ENCODE peak calls at places on chromosomes 2 and 18, in four cellular contexts. One of them, this sample, is unnamed.

GRCh38 chr2:44974064-44974715 is 32.7 kb downstream of the SIX3 start:
- DNase-seq in sigmoid colon: no peak
- DNase-seq in A549: peak
- DNase-seq in tibial nerve: no peak
- DNase-seq in this sample: no peak

GRCh38 chr2:46831037-46831868 is 84.4 kb downstream of the MCFD2 start:
- DNase-seq in sigmoid colon: no peak
- DNase-seq in A549: no peak
- DNase-seq in tibial nerve: no peak
- DNase-seq in this sample: no peak

GRCh38 chr2:63755980-63756379 is 85.7 kb upstream of the UGP2 start:
- DNase-seq in sigmoid colon: no peak
- DNase-seq in A549: no peak
- DNase-seq in tibial nerve: no peak
- DNase-seq in this sample: no peak

GRCh38 chr2:150214626-150215025 is 272.8 kb downstream of the RND3 start:
- DNase-seq in sigmoid colon: no peak
- DNase-seq in A549: peak
- DNase-seq in tibial nerve: no peak
- DNase-seq in this sample: no peak

GRCh38 chr2:133737597-133737996 is 169.3 kb upstream of the NCKAP5 start:
- DNase-seq in sigmoid colon: no peak
- DNase-seq in A549: no peak
- DNase-seq in tibial nerve: no peak
- DNase-seq in this sample: no peak

GRCh38 chr2:4502230-4502843 is 799.0 kb downstream of the DCDC2C start:
- DNase-seq in sigmoid colon: no peak
- DNase-seq in A549: no peak
- DNase-seq in tibial nerve: no peak
- DNase-seq in this sample: no peak

GRCh38 chr2:117470311-117471095 is 344.0 kb upstream of the DDX18 start:
- DNase-seq in sigmoid colon: no peak
- DNase-seq in A549: peak
- DNase-seq in tibial nerve: no peak
- DNase-seq in this sample: no peak

GRCh38 chr2:134167015-134167414 is 86.9 kb upstream of the MGAT5 start:
- DNase-seq in sigmoid colon: no peak
- DNase-seq in A549: no peak
- DNase-seq in tibial nerve: no peak
- DNase-seq in this sample: no peak

GRCh38 chr2:52178845-52179244 is 1146.9 kb upstream of the NRXN1 start:
- DNase-seq in sigmoid colon: no peak
- DNase-seq in A549: no peak
- DNase-seq in tibial nerve: no peak
- DNase-seq in this sample: no peak

GRCh38 chr18:37243756-37244155 is 321.8 kb downstream of the CELF4 start:
- DNase-seq in sigmoid colon: no peak
- DNase-seq in A549: no peak
- DNase-seq in tibial nerve: no peak
- DNase-seq in this sample: no peak

GRCh38 chr2:200077838-200078237 is 122.5 kb downstream of the MAIP1 start:
- DNase-seq in sigmoid colon: no peak
- DNase-seq in A549: no peak
- DNase-seq in tibial nerve: no peak
- DNase-seq in this sample: no peak

GRCh38 chr2:648476-649424 is 28.5 kb downstream of the TMEM18 start:
- DNase-seq in sigmoid colon: peak
- DNase-seq in A549: no peak
- DNase-seq in tibial nerve: no peak
- DNase-seq in this sample: no peak

GRCh38 chr2:177272765-177273164 is 8.2 kb upstream of the NFE2L2 start:
- DNase-seq in sigmoid colon: no peak
- DNase-seq in A549: no peak
- DNase-seq in tibial nerve: no peak
- DNase-seq in this sample: no peak

GRCh38 chr2:240191001-240191400 is 50.5 kb upstream of the OTOS start:
- DNase-seq in sigmoid colon: peak
- DNase-seq in A549: no peak
- DNase-seq in tibial nerve: no peak
- DNase-seq in this sample: no peak

GRCh38 chr2:19474128-19474527 is 115.7 kb upstream of the OSR1 start:
- DNase-seq in sigmoid colon: peak
- DNase-seq in A549: no peak
- DNase-seq in tibial nerve: no peak
- DNase-seq in this sample: no peak

GRCh38 chr2:191233533-191233932 is 11.7 kb upstream of the MYO1B start:
- DNase-seq in sigmoid colon: no peak
- DNase-seq in A549: no peak
- DNase-seq in tibial nerve: no peak
- DNase-seq in this sample: no peak

GRCh38 chr2:237791977-237792727 is 6.4 kb upstream of the RBM44 start:
- DNase-seq in sigmoid colon: no peak
- DNase-seq in A549: peak
- DNase-seq in tibial nerve: no peak
- DNase-seq in this sample: no peak

GRCh38 chr2:86020984-86021383 is 84.7 kb downstream of the POLR1A start:
- DNase-seq in sigmoid colon: peak
- DNase-seq in A549: no peak
- DNase-seq in tibial nerve: peak
- DNase-seq in this sample: no peak

GRCh38 chr18:79906706-79907105 is 44.7 kb downstream of the SLC66A2 start:
- DNase-seq in sigmoid colon: no peak
- DNase-seq in A549: no peak
- DNase-seq in tibial nerve: no peak
- DNase-seq in this sample: no peak

GRCh38 chr2:15092691-15093090 is 460.2 kb downstream of the LRATD1 start:
- DNase-seq in sigmoid colon: no peak
- DNase-seq in A549: no peak
- DNase-seq in tibial nerve: no peak
- DNase-seq in this sample: no peak

GRCh38 chr2:225103737-225104141 is 61.5 kb upstream of the DOCK10 start:
- DNase-seq in sigmoid colon: no peak
- DNase-seq in A549: peak
- DNase-seq in tibial nerve: no peak
- DNase-seq in this sample: no peak

GRCh38 chr2:168835961-168836360 is 33.5 kb downstream of the NOSTRIN start:
- DNase-seq in sigmoid colon: no peak
- DNase-seq in A549: no peak
- DNase-seq in tibial nerve: no peak
- DNase-seq in this sample: no peak

DNA sequence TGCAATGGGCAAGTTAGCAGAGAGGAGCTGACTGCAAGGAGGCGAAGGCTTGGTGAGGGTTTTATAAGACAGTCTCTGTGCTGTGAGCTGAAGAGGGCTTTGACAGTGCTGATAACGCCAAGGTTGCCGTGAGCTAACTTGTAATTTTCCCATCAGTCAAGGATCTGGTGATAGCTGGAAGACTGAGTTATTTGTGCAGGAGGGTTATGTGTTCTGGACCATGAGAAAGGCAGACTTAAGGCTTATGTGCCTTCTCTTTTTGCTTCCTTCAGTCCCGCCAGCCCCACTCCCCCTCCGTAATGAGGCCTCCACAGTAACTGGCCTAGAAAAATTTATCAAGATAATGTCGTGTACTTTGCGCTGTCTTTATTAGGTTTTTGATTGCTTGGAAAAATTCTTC is 94.6 kb downstream of the RTP5 start:
- DNase-seq in sigmoid colon: peak
- DNase-seq in A549: no peak
- DNase-seq in tibial nerve: no peak
- DNase-seq in this sample: no peak
- TF ChIP-seq EP300 in sigmoid colon: no peak
- TF ChIP-seq EP300 in A549: no peak
- TF ChIP-seq EP300 in tibial nerve: no peak
- TF ChIP-seq EP300 in this sample: no peak

GRCh38 chr18:63152791-63153190 is 166.8 kb downstream of the BCL2 start:
- DNase-seq in sigmoid colon: no peak
- DNase-seq in A549: no peak
- DNase-seq in tibial nerve: no peak
- DNase-seq in this sample: no peak
- TF ChIP-seq POLR2A in sigmoid colon: no peak
- TF ChIP-seq POLR2A in A549: no peak
- TF ChIP-seq POLR2A in tibial nerve: no peak
- TF ChIP-seq POLR2A in this sample: no peak

DNA sequence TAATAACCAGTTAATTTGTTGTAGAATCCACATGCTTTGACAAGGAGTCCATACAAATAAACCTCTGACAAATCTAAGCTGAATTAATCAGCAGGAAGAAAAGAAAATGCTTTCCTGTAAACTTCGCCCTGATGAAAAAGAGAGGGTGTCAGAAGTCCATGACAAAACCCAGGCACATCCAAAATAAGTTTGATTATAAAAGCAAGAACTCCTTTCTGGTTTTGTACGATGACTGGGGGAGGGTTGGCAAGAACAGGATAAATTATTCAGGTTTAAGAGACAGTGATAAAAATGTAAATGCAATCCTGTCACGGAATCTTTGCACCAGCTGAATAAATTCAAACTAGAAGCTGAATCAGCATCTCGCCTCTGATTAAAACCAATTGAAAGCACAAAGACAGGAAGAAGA is 469.2 kb upstream of the TNP1 start:
- DNase-seq in sigmoid colon: no peak
- DNase-seq in A549: no peak
- DNase-seq in tibial nerve: no peak
- DNase-seq in this sample: no peak
- TF ChIP-seq EP300 in sigmoid colon: peak
- TF ChIP-seq EP300 in A549: no peak
- TF ChIP-seq EP300 in tibial nerve: no peak
- TF ChIP-seq EP300 in this sample: no peak

GRCh38 chr18:711330-711692 is 1.1 kb downstream of the ENOSF1 start:
- DNase-seq in sigmoid colon: no peak
- DNase-seq in A549: peak
- DNase-seq in tibial nerve: no peak
- DNase-seq in this sample: peak

GRCh38 chr18:713135-713490 is 683 bp upstream of the ENOSF1 start:
- DNase-seq in sigmoid colon: no peak
- DNase-seq in A549: no peak
- DNase-seq in tibial nerve: no peak
- DNase-seq in this sample: peak

GRCh38 chr18:711693-712400 is 583 bp downstream of the ENOSF1 start:
- DNase-seq in sigmoid colon: peak
- DNase-seq in A549: peak
- DNase-seq in tibial nerve: peak
- DNase-seq in this sample: peak

GRCh38 chr18:710418-711300 is 1.8 kb downstream of the ENOSF1 start:
- DNase-seq in sigmoid colon: no peak
- DNase-seq in A549: no peak
- DNase-seq in tibial nerve: no peak
- DNase-seq in this sample: no peak

GRCh38 chr18:712401-713134 is at the start of gene ENOSF1:
- DNase-seq in sigmoid colon: peak
- DNase-seq in A549: peak
- DNase-seq in tibial nerve: peak
- DNase-seq in this sample: peak
- TF ChIP-seq POLR2A in sigmoid colon: no peak
- TF ChIP-seq POLR2A in A549: peak
- TF ChIP-seq POLR2A in tibial nerve: no peak
- TF ChIP-seq POLR2A in this sample: peak

GRCh38 chr2:2992622-2993021 is 385.0 kb downstream of the EIPR1 start:
- DNase-seq in sigmoid colon: no peak
- DNase-seq in A549: no peak
- DNase-seq in tibial nerve: no peak
- DNase-seq in this sample: no peak
- TF ChIP-seq EP300 in sigmoid colon: no peak
- TF ChIP-seq EP300 in A549: no peak
- TF ChIP-seq EP300 in tibial nerve: no peak
- TF ChIP-seq EP300 in this sample: no peak

DNA sequence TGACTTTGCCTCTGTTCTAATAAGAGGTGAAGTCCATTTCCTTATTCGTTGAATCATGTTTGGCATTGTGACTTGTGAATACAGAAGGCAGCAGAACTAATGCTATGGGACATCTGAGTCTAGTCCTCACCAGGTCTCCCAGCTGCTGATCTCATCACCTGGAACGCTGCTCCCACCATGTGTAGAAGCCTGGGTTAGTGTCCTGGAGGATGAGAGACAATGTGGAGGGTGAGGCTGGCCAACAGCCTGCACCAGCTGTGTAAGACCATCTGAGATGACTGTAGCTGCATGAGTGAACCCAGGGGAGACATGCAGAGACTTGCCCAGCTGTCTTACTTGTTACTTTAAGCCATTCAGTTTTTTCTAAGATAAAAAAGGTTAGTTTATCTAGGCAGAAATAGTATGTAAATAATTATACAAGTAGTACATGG is 3.5 kb upstream of the HAAO start:
- DNase-seq in sigmoid colon: no peak
- DNase-seq in A549: no peak
- DNase-seq in tibial nerve: no peak
- DNase-seq in this sample: no peak
- TF ChIP-seq POLR2A in sigmoid colon: no peak
- TF ChIP-seq POLR2A in A549: no peak
- TF ChIP-seq POLR2A in tibial nerve: no peak
- TF ChIP-seq POLR2A in this sample: no peak

DNA sequence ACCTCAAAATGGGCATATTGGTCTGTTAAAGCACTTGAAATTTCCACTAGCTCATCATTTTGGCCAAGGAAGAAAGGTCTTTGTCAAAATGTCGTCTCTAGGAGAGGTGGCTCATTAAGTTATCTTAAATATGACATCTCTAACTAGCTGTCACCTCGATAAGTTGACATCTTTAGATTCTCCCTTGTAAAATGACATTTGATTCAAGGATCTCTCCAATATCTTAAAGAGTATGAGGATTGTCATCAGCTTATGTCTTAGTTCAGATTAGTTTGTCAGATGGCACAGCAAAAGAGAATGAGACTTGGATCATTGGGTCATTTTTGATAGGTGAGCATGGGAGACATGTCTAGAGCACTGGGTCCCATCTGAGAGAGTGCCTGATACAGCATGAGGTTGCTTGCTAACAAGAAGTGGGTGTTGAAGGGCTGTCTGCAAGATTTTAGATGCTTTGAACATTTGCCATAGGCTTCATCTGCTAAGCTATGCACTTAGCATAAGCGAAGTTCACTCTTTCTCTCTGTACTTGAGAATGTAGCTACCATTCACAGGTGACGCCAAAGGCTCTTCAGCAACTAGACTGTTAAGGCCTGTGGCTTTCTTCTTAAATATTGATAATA is 12.9 kb downstream of the PTPRM start:
- DNase-seq in sigmoid colon: no peak
- DNase-seq in A549: no peak
- DNase-seq in tibial nerve: no peak
- DNase-seq in this sample: no peak
- TF ChIP-seq EP300 in sigmoid colon: no peak
- TF ChIP-seq EP300 in A549: no peak
- TF ChIP-seq EP300 in tibial nerve: no peak
- TF ChIP-seq EP300 in this sample: no peak